ENCODE peak calls at places on chromosomes 7 and 10, in six cellular contexts. G is Caki2, C is NCI-H1694, T is M059J, I is foreskin fibroblast, E is tibial artery. Y is an unnamed sample.

GRCh38 chr10:72952189-72952900 is 2.3 kb downstream of the PLA2G12B start:
- DNase-seq in T (no peak), E (no peak), G (no peak), I (no peak), C (no peak), Y (no peak)

GRCh38 chr10:86440874-86441838 is 74.6 kb upstream of the GRID1 start:
- DNase-seq in T (peak; percentile 67), C (no peak), E (no peak), I (peak; percentile 39), G (peak; percentile 84), Y (peak; percentile 85)

GRCh38 chr10:132836832-132837540 is 51.0 kb upstream of the NKX6-2 start:
- DNase-seq in G (peak; percentile 33), E (peak; percentile 61), C (no peak), I (peak; percentile 7), T (peak; percentile 14), Y (peak; percentile 53)

GRCh38 chr7:122054393-122054792 is 89.7 kb downstream of the AASS start:
- DNase-seq in G (no peak), T (no peak), C (no peak), E (no peak), I (no peak), Y (no peak)

GRCh38 chr10:100303724-100304319 is 17.3 kb upstream of the BLOC1S2 start:
- DNase-seq in C (peak; percentile 49), E (no peak), G (no peak), T (peak; percentile 25), I (peak; percentile 14), Y (peak; percentile 26)

GRCh38 chr10:118745056-118745455 is 9.7 kb downstream of the CACUL1 start:
- DNase-seq in E (no peak), T (no peak), C (no peak), I (no peak), G (peak; percentile 37), Y (no peak)

GRCh38 chr7:99386584-99387238 is 12.2 kb downstream of the ARPC1B start:
- DNase-seq in I (peak; percentile 25), T (peak; percentile 60), E (no peak), G (peak; percentile 33), C (peak; percentile 17), Y (no peak)

GRCh38 chr7:37558320-37558719 is 109.7 kb upstream of the ELMO1 start:
- DNase-seq in G (no peak), C (no peak), E (no peak), T (no peak), I (no peak), Y (no peak)

GRCh38 chr10:42767906-42768305 is 14.7 kb upstream of the BMS1 start:
- DNase-seq in E (no peak), C (no peak), I (no peak), T (no peak), G (no peak), Y (no peak)

GRCh38 chr7:133491319-133491718 is 238.4 kb downstream of the EXOC4 start:
- DNase-seq in C (no peak), G (no peak), I (no peak), E (no peak), T (no peak), Y (no peak)

GRCh38 chr10:30058570-30059132 is 735 bp downstream of the JCAD start:
- DNase-seq in C (no peak), T (no peak), I (no peak), E (no peak), G (peak; percentile 40), Y (peak; percentile 48)

GRCh38 chr10:43120948-43121290 is 17.3 kb upstream of the CSGALNACT2 start:
- DNase-seq in G (no peak), I (no peak), T (no peak), C (no peak), E (peak; percentile 73), Y (no peak)

GRCh38 chr10:70661623-70662361 is 10.5 kb upstream of the ADAMTS14 start:
- DNase-seq in I (no peak), C (no peak), T (no peak), G (no peak), E (peak; percentile 46), Y (no peak)